ENCODE peak calls at places on chromosomes 5 and 9, in eight cellular contexts. One of them, this sample, is unnamed.

GRCh38 chr5:173581408-173582197 is 34.8 kb downstream of the BOD1 start:
- DNase-seq in ovary: no peak
- DNase-seq in GM12865: peak; percentile 67
- DNase-seq in heart right ventricle: no peak
- DNase-seq in pancreas: no peak
- DNase-seq in sigmoid colon: no peak
- DNase-seq in psoas muscle: no peak
- DNase-seq in HFF-Myc: no peak
- DNase-seq in this sample: peak; percentile 29

GRCh38 chr5:134529460-134529859 is 4.0 kb downstream of the JADE2 start:
- DNase-seq in psoas muscle: no peak
- DNase-seq in heart right ventricle: no peak
- DNase-seq in HFF-Myc: no peak
- DNase-seq in GM12865: no peak
- DNase-seq in sigmoid colon: no peak
- DNase-seq in pancreas: no peak
- DNase-seq in ovary: no peak
- DNase-seq in this sample: no peak

GRCh38 chr5:135193213-135194125 is 159.4 kb upstream of the PITX1 start:
- DNase-seq in pancreas: no peak
- DNase-seq in psoas muscle: no peak
- DNase-seq in ovary: no peak
- DNase-seq in HFF-Myc: no peak
- DNase-seq in heart right ventricle: no peak
- DNase-seq in sigmoid colon: peak; percentile 28
- DNase-seq in GM12865: no peak
- DNase-seq in this sample: peak; percentile 30

GRCh38 chr5:161378701-161379100 is 167.8 kb downstream of the GABRB2 start:
- DNase-seq in sigmoid colon: no peak
- DNase-seq in GM12865: no peak
- DNase-seq in psoas muscle: no peak
- DNase-seq in HFF-Myc: no peak
- DNase-seq in pancreas: no peak
- DNase-seq in heart right ventricle: no peak
- DNase-seq in ovary: no peak
- DNase-seq in this sample: no peak

GRCh38 chr5:61339764-61340163 is 7.7 kb downstream of the ZSWIM6 start:
- DNase-seq in pancreas: no peak
- DNase-seq in sigmoid colon: no peak
- DNase-seq in heart right ventricle: no peak
- DNase-seq in psoas muscle: no peak
- DNase-seq in ovary: no peak
- DNase-seq in GM12865: no peak
- DNase-seq in HFF-Myc: no peak
- DNase-seq in this sample: no peak

GRCh38 chr5:71891856-71892255 is 172.8 kb downstream of the CARTPT start:
- DNase-seq in pancreas: no peak
- DNase-seq in GM12865: no peak
- DNase-seq in HFF-Myc: no peak
- DNase-seq in heart right ventricle: peak; percentile 60
- DNase-seq in sigmoid colon: no peak
- DNase-seq in ovary: no peak
- DNase-seq in psoas muscle: no peak
- DNase-seq in this sample: peak; percentile 79

GRCh38 chr5:131545856-131546255 is 89.2 kb downstream of the RAPGEF6 start:
- DNase-seq in heart right ventricle: no peak
- DNase-seq in pancreas: no peak
- DNase-seq in psoas muscle: no peak
- DNase-seq in sigmoid colon: no peak
- DNase-seq in HFF-Myc: no peak
- DNase-seq in GM12865: no peak
- DNase-seq in ovary: no peak
- DNase-seq in this sample: peak; percentile 56

GRCh38 chr9:126773004-126773607 is 31.7 kb upstream of the ZBTB43 start:
- DNase-seq in HFF-Myc: no peak
- DNase-seq in ovary: no peak
- DNase-seq in GM12865: peak; percentile 30
- DNase-seq in sigmoid colon: no peak
- DNase-seq in heart right ventricle: no peak
- DNase-seq in pancreas: no peak
- DNase-seq in psoas muscle: no peak
- DNase-seq in this sample: no peak

GRCh38 chr5:23482642-23483041 is 24.8 kb upstream of the PRDM9 start:
- DNase-seq in heart right ventricle: no peak
- DNase-seq in ovary: no peak
- DNase-seq in psoas muscle: no peak
- DNase-seq in pancreas: no peak
- DNase-seq in GM12865: no peak
- DNase-seq in HFF-Myc: no peak
- DNase-seq in sigmoid colon: no peak
- DNase-seq in this sample: no peak

GRCh38 chr9:118929317-118929716 is 439.9 kb downstream of the BRINP1 start:
- DNase-seq in sigmoid colon: no peak
- DNase-seq in psoas muscle: no peak
- DNase-seq in pancreas: no peak
- DNase-seq in heart right ventricle: no peak
- DNase-seq in ovary: no peak
- DNase-seq in GM12865: no peak
- DNase-seq in HFF-Myc: no peak
- DNase-seq in this sample: peak; percentile 88

GRCh38 chr9:76810377-76810957 is 46.2 kb downstream of the PCA3 start:
- DNase-seq in psoas muscle: no peak
- DNase-seq in heart right ventricle: peak; percentile 25
- DNase-seq in HFF-Myc: peak; percentile 43
- DNase-seq in GM12865: peak; percentile 69
- DNase-seq in sigmoid colon: no peak
- DNase-seq in pancreas: peak; percentile 4
- DNase-seq in ovary: no peak
- DNase-seq in this sample: peak; percentile 70

GRCh38 chr9:36995927-36996471 is 38.1 kb downstream of the PAX5 start:
- DNase-seq in sigmoid colon: no peak
- DNase-seq in HFF-Myc: peak; percentile 21
- DNase-seq in heart right ventricle: peak; percentile 23
- DNase-seq in pancreas: peak; percentile 56
- DNase-seq in psoas muscle: no peak
- DNase-seq in GM12865: peak; percentile 89
- DNase-seq in ovary: no peak
- DNase-seq in this sample: peak; percentile 35
- H3K4me3 ChIP-seq in sigmoid colon: no peak overlapping the region
- H3K4me3 ChIP-seq in HFF-Myc: no peak overlapping the region
- H3K4me3 ChIP-seq in heart right ventricle: no peak overlapping the region
- H3K4me3 ChIP-seq in pancreas: no peak overlapping the region
- H3K4me3 ChIP-seq in psoas muscle: no peak overlapping the region
- H3K4me3 ChIP-seq in GM12865: peak overlapping the region; percentile 58
- H3K4me3 ChIP-seq in ovary: no peak overlapping the region
- H3K4me3 ChIP-seq in this sample: no peak overlapping the region

GRCh38 chr5:96720408-96720807 is 58.2 kb downstream of the CAST start:
- DNase-seq in heart right ventricle: no peak
- DNase-seq in psoas muscle: no peak
- DNase-seq in ovary: no peak
- DNase-seq in GM12865: no peak
- DNase-seq in HFF-Myc: no peak
- DNase-seq in sigmoid colon: no peak
- DNase-seq in pancreas: no peak
- DNase-seq in this sample: no peak
- TF ChIP-seq CTCF in heart right ventricle: no peak
- TF ChIP-seq CTCF in psoas muscle: no peak
- TF ChIP-seq CTCF in ovary: no peak
- TF ChIP-seq CTCF in GM12865: no peak
- TF ChIP-seq CTCF in HFF-Myc: no peak
- TF ChIP-seq CTCF in sigmoid colon: no peak
- TF ChIP-seq CTCF in pancreas: no peak
- TF ChIP-seq CTCF in this sample: peak; percentile 14

GRCh38 chr5:144281784-144282183 is 111.1 kb downstream of the KCTD16 start:
- DNase-seq in HFF-Myc: no peak
- DNase-seq in ovary: no peak
- DNase-seq in pancreas: no peak
- DNase-seq in sigmoid colon: no peak
- DNase-seq in heart right ventricle: no peak
- DNase-seq in psoas muscle: no peak
- DNase-seq in GM12865: no peak
- DNase-seq in this sample: no peak
- H3K4me3 ChIP-seq in HFF-Myc: no peak overlapping the region
- H3K4me3 ChIP-seq in ovary: no peak overlapping the region
- H3K4me3 ChIP-seq in pancreas: no peak overlapping the region
- H3K4me3 ChIP-seq in sigmoid colon: no peak overlapping the region
- H3K4me3 ChIP-seq in heart right ventricle: no peak overlapping the region
- H3K4me3 ChIP-seq in psoas muscle: no peak overlapping the region
- H3K4me3 ChIP-seq in GM12865: no peak overlapping the region
- H3K4me3 ChIP-seq in this sample: no peak overlapping the region

GRCh38 chr9:135523521-135524129 is 2.4 kb downstream of the LCN1 start:
- DNase-seq in HFF-Myc: no peak
- DNase-seq in heart right ventricle: no peak
- DNase-seq in sigmoid colon: peak; percentile 66
- DNase-seq in psoas muscle: no peak
- DNase-seq in pancreas: no peak
- DNase-seq in GM12865: no peak
- DNase-seq in ovary: no peak
- DNase-seq in this sample: no peak
- TF ChIP-seq CTCF in HFF-Myc: no peak
- TF ChIP-seq CTCF in heart right ventricle: no peak
- TF ChIP-seq CTCF in sigmoid colon: no peak
- TF ChIP-seq CTCF in psoas muscle: no peak
- TF ChIP-seq CTCF in pancreas: no peak
- TF ChIP-seq CTCF in GM12865: no peak
- TF ChIP-seq CTCF in ovary: no peak
- TF ChIP-seq CTCF in this sample: no peak

GRCh38 chr9:90219548-90220118 is 423.0 kb downstream of the DIRAS2 start:
- DNase-seq in GM12865: peak; percentile 21
- DNase-seq in sigmoid colon: no peak
- DNase-seq in pancreas: peak; percentile 18
- DNase-seq in heart right ventricle: no peak
- DNase-seq in HFF-Myc: no peak
- DNase-seq in ovary: no peak
- DNase-seq in psoas muscle: no peak
- DNase-seq in this sample: no peak
- H3K4me3 ChIP-seq in GM12865: no peak overlapping the region
- H3K4me3 ChIP-seq in sigmoid colon: no peak overlapping the region
- H3K4me3 ChIP-seq in pancreas: no peak overlapping the region
- H3K4me3 ChIP-seq in heart right ventricle: no peak overlapping the region
- H3K4me3 ChIP-seq in HFF-Myc: no peak overlapping the region
- H3K4me3 ChIP-seq in ovary: no peak overlapping the region
- H3K4me3 ChIP-seq in psoas muscle: no peak overlapping the region
- H3K4me3 ChIP-seq in this sample: no peak overlapping the region

This sample was measured in AG10803.